ENCODE peak calls at places on chromosomes 5 and 9, in eight cellular contexts. K is central memory CD4-positive, alpha-beta T cell; V is activated CD4-positive, alpha-beta memory T cell treated with anti-CD3 and anti-CD28 coated beads, Interleukin-2, amount 10 ng/mL, durations not matched to agents 7 days and 5 days; N is GM20000; R is activated naive CD8-positive, alpha-beta T cell treated with anti-CD3 and anti-CD28 coated beads, Interleukin-2, amount 50 U/mL, for 24 hours; I is iPS-NIHi11; O is EH; S is T-helper 9 cell. W is an unnamed sample.

GRCh38 chr9:116494815-116495634 is 192.1 kb upstream of the TRIM32 start:
- DNase-seq in R (peak), N (peak), I (peak), V (peak), K (no peak), S (no peak), O (no peak), W (peak)

GRCh38 chr5:105581988-105582690 is 2019.5 kb upstream of the NUDT12 start:
- DNase-seq in O (no peak), N (no peak), K (no peak), R (no peak), V (no peak), I (no peak), S (no peak), W (no peak)

GRCh38 chr9:138044485-138045383 is 167.2 kb downstream of the CACNA1B start:
- DNase-seq in V (peak), S (no peak), R (no peak), O (no peak), I (no peak), N (no peak), K (no peak), W (no peak)

GRCh38 chr5:107672212-107673105 is 1.7 kb upstream of the EFNA5 start:
- DNase-seq in O (peak), R (peak), N (peak), K (no peak), S (no peak), V (no peak), I (peak), W (peak)

GRCh38 chr5:154437281-154437965 is 8.4 kb upstream of the SAP30L start:
- DNase-seq in O (no peak), S (no peak), I (no peak), V (no peak), N (no peak), K (no peak), R (no peak), W (peak)

GRCh38 chr9:115998661-115999060 is 154.9 kb upstream of the PAPPA start:
- DNase-seq in S (no peak), R (no peak), O (peak), N (no peak), V (no peak), K (no peak), I (no peak), W (peak)

GRCh38 chr9:83384214-83384613 is 154.0 kb downstream of the FRMD3 start:
- DNase-seq in K (no peak), I (no peak), V (no peak), R (no peak), S (no peak), O (no peak), N (no peak), W (no peak)

GRCh38 chr9:71146511-71146910 is 25.1 kb upstream of the TRPM3 start:
- DNase-seq in R (no peak), N (no peak), V (no peak), O (no peak), S (no peak), I (no peak), K (no peak), W (no peak)

GRCh38 chr9:93896093-93896492 is 59.1 kb downstream of the BARX1 start:
- DNase-seq in K (no peak), V (peak), N (no peak), R (no peak), O (no peak), S (no peak), I (no peak), W (no peak)

GRCh38 chr9:124217839-124218437 is 39.8 kb upstream of the NEK6 start:
- DNase-seq in O (no peak), K (no peak), S (no peak), N (no peak), R (no peak), I (no peak), V (no peak), W (no peak)

GRCh38 chr9:84111726-84112125 is 131.1 kb downstream of the RMI1 start:
- DNase-seq in O (peak), I (no peak), R (no peak), S (no peak), K (no peak), V (no peak), N (no peak), W (peak)

GRCh38 chr5:32090026-32090754 is 83.9 kb downstream of the GOLPH3 start:
- DNase-seq in V (no peak), N (no peak), O (no peak), R (no peak), I (no peak), K (no peak), S (no peak), W (no peak)

GRCh38 chr5:173016621-173017046 is 33.1 kb downstream of the ATP6V0E1 start:
- DNase-seq in V (no peak), K (no peak), S (no peak), O (peak), R (no peak), I (peak), N (no peak), W (peak)

GRCh38 chr9:7363777-7364477 is 435.7 kb downstream of the DMAC1 start:
- DNase-seq in V (no peak), R (no peak), N (no peak), S (no peak), K (no peak), I (peak), O (no peak), W (no peak)

GRCh38 chr9:21919377-21920362 is 74.5 kb downstream of the CDKN2A start:
- DNase-seq in S (no peak), O (peak), I (no peak), N (peak), V (peak), K (peak), R (no peak), W (peak)

GRCh38 chr9:36328798-36329411 is 70.7 kb upstream of the GNE start:
- DNase-seq in N (peak), S (peak), O (peak), I (peak), V (peak), R (peak), K (peak), W (peak)

GRCh38 chr9:130940023-130940549 is 1.0 kb upstream of the FIBCD1 start:
- DNase-seq in I (no peak), N (no peak), K (no peak), V (no peak), R (no peak), S (no peak), O (no peak), W (no peak)

GRCh38 chr5:133287500-133287899 is 235.7 kb downstream of the HSPA4 start:
- DNase-seq in I (peak), N (peak), R (peak), O (peak), K (peak), S (peak), V (no peak), W (peak)

GRCh38 chr9:121278535-121279169 is 10.7 kb downstream of the GSN start:
- DNase-seq in I (peak), S (no peak), R (peak), O (peak), K (peak), N (peak), V (peak), W (peak)

GRCh38 chr5:53994148-53994547 is 316.2 kb downstream of the ARL15 start:
- DNase-seq in O (peak), S (no peak), R (no peak), V (no peak), N (no peak), I (no peak), K (no peak), W (peak)

GRCh38 chr5:172453206-172453985 is 929 bp downstream of the SH3PXD2B start:
- DNase-seq in K (no peak), O (peak), R (no peak), I (peak), N (no peak), S (no peak), V (no peak), W (peak)

GRCh38 chr9:133151041-133151440 is 12.7 kb downstream of the GBGT1 start:
- DNase-seq in O (no peak), V (no peak), K (no peak), S (no peak), N (no peak), R (no peak), I (no peak), W (no peak)

GRCh38 chr5:137101544-137101943 is 397.6 kb downstream of the SPOCK1 start:
- DNase-seq in N (no peak), V (no peak), I (no peak), S (no peak), O (peak), R (no peak), K (no peak), W (peak)

GRCh38 chr9:37340961-37341360 is 81.5 kb upstream of the GRHPR start:
- DNase-seq in V (no peak), S (no peak), O (no peak), R (no peak), I (no peak), K (no peak), N (no peak), W (no peak)

GRCh38 chr5:12668564-12668963 is 764.3 kb upstream of the CTNND2 start:
- DNase-seq in V (no peak), I (no peak), R (no peak), N (no peak), S (no peak), O (no peak), K (no peak), W (no peak)

GRCh38 chr9:97479496-97480159 is 21.8 kb upstream of the TMOD1 start:
- DNase-seq in N (no peak), I (peak), V (no peak), K (no peak), R (no peak), O (no peak), S (no peak), W (no peak)

GRCh38 chr9:13113751-13114150 is 165.7 kb downstream of the MPDZ start:
- DNase-seq in I (no peak), S (no peak), R (no peak), K (no peak), V (no peak), O (peak), N (no peak), W (no peak)

GRCh38 chr9:125521462-125522327 is 185.3 kb downstream of the MAPKAP1 start:
- DNase-seq in N (peak), S (no peak), O (peak), R (peak), K (peak), I (no peak), V (peak), W (peak)

GRCh38 chr5:60805470-60805869 is 38.6 kb downstream of the ELOVL7 start:
- DNase-seq in V (no peak), R (no peak), K (no peak), N (no peak), S (no peak), I (no peak), O (no peak), W (peak)

GRCh38 chr5:52777186-52777585 is 10.5 kb upstream of the ITGA1 start:
- DNase-seq in K (no peak), I (no peak), V (no peak), O (no peak), S (no peak), R (no peak), N (no peak), W (no peak)

GRCh38 chr5:100900796-100901731 is 2.0 kb downstream of the ST8SIA4 start:
- DNase-seq in K (peak), S (peak), I (peak), N (peak), V (peak), R (peak), O (peak), W (peak)

GRCh38 chr9:7073679-7074078 is 315.9 kb downstream of the KDM4C start:
- DNase-seq in S (no peak), I (no peak), R (no peak), K (no peak), V (no peak), N (no peak), O (no peak), W (no peak)

GRCh38 chr5:115377468-115378217 is 81.2 kb upstream of the CCDC112 start:
- DNase-seq in V (peak), N (peak), O (peak), I (no peak), R (no peak), S (no peak), K (no peak), W (peak)

GRCh38 chr9:72888943-72889342 is 63.9 kb downstream of the ALDH1A1 start:
- DNase-seq in O (no peak), N (no peak), S (no peak), V (no peak), K (no peak), I (no peak), R (no peak), W (no peak)

GRCh38 chr9:133605856-133606721 is 3.1 kb downstream of the FAM163B start:
- DNase-seq in R (no peak), K (no peak), I (no peak), V (no peak), N (no peak), S (no peak), O (no peak), W (no peak)

GRCh38 chr5:102924963-102925362 is 169.9 kb downstream of the PAM start:
- DNase-seq in O (no peak), V (no peak), N (no peak), S (no peak), K (no peak), I (no peak), R (no peak), W (no peak)

GRCh38 chr9:120688758-120689157 is 25.5 kb downstream of the MEGF9 start:
- DNase-seq in S (no peak), I (no peak), K (no peak), R (no peak), N (no peak), V (no peak), O (no peak), W (no peak)